ENCODE peak calls at places on chromosomes 7 and 10, in four cellular contexts. F is GM20000; T is activated CD8-positive, alpha-beta T cell treated with anti-CD3 and anti-CD28 coated beads for 36 hours; S is AG09319. L is an unnamed sample.

GRCh38 chr7:55474944-55475911 is 97.1 kb downstream of the VOPP1 start:
- DNase-seq in F (no peak), T (peak), S (no peak), L (no peak)

GRCh38 chr7:45098983-45099839 is 10.4 kb upstream of the NACAD start:
- DNase-seq in F (no peak), T (no peak), S (no peak), L (no peak)

GRCh38 chr10:117165557-117166419 is 27.7 kb upstream of the VAX1 start:
- DNase-seq in F (peak), T (peak), S (no peak), L (no peak)

GRCh38 chr7:7122701-7123281 is 59.6 kb upstream of the C1GALT1 start:
- DNase-seq in F (no peak), T (no peak), S (peak), L (peak)

GRCh38 chr7:154744226-154744860 is 258.6 kb downstream of the PAXIP1 start:
- DNase-seq in F (peak), T (peak), S (no peak), L (no peak)

GRCh38 chr10:49518982-49519578 is 19.8 kb downstream of the ERCC6 start:
- DNase-seq in F (peak), T (peak), S (no peak), L (no peak)

GRCh38 chr7:130369110-130369711 is 11.1 kb upstream of the CPA1 start:
- DNase-seq in F (no peak), T (peak), S (no peak), L (no peak)

GRCh38 chr10:30383366-30383765 is 34.3 kb upstream of the MTPAP start:
- DNase-seq in F (no peak), T (no peak), S (no peak), L (no peak)

GRCh38 chr7:129169171-129169643 is 19.2 kb upstream of the SMO start:
- DNase-seq in F (peak), T (peak), S (no peak), L (no peak)

GRCh38 chr7:127922661-127923060 is 108.6 kb downstream of the LRRC4 start:
- DNase-seq in F (no peak), T (no peak), S (no peak), L (no peak)

GRCh38 chr7:28078036-28078901 is 102.3 kb downstream of the JAZF1 start:
- DNase-seq in F (peak), T (peak), S (no peak), L (no peak)

GRCh38 chr10:29435809-29436501 is 147.1 kb downstream of the LYZL1 start:
- DNase-seq in F (no peak), T (no peak), S (no peak), L (no peak)

GRCh38 chr10:51960494-51960895 is 261.1 kb upstream of the CSTF2T start:
- DNase-seq in F (peak), T (no peak), S (peak), L (peak)

GRCh38 chr10:69938541-69938991 is 114.1 kb upstream of the MACROH2A2 start:
- DNase-seq in F (no peak), T (no peak), S (no peak), L (no peak)

GRCh38 chr7:148699024-148699771 is 495 bp downstream of the CUL1 start:
- DNase-seq in F (peak), T (peak), S (no peak), L (no peak)

GRCh38 chr7:2663121-2663886 is 24.7 kb upstream of the AMZ1 start:
- DNase-seq in F (no peak), T (no peak), S (no peak), L (no peak)

GRCh38 chr7:118153551-118154177 is 30.3 kb upstream of the LSM8 start:
- DNase-seq in F (peak), T (peak), S (no peak), L (no peak)

GRCh38 chr7:41046221-41046761 is 656.6 kb downstream of the INHBA start:
- DNase-seq in F (no peak), T (no peak), S (no peak), L (no peak)

GRCh38 chr7:109003742-109004141 is 434.1 kb downstream of the DNAJB9 start:
- DNase-seq in F (no peak), T (no peak), S (no peak), L (no peak)

L was measured in HS-5.